ENCODE peak calls at places on chromosomes 13 and 19, in six cellular contexts. K, R, U, E, O and V are unnamed samples.

GRCh38 chr13:51995677-51996551 is 15.3 kb downstream of the ATP7B start:
- DNase-seq in K (peak; percentile 43), R (no peak), U (no peak), E (no peak), O (peak; percentile 51), V (peak; percentile 37)

GRCh38 chr19:44640518-44640917 is 3.2 kb upstream of the PVR start:
- DNase-seq in K (no peak), R (peak; percentile 13), U (no peak), E (no peak), O (no peak), V (no peak)

GRCh38 chr19:32316034-32316433 is 29.4 kb upstream of the ZNF507 start:
- DNase-seq in K (no peak), R (no peak), U (no peak), E (no peak), O (no peak), V (no peak)

GRCh38 chr13:43831088-43831487 is 44.3 kb upstream of the ENOX1 start:
- DNase-seq in K (no peak), R (no peak), U (no peak), E (no peak), O (no peak), V (no peak)

GRCh38 chr19:39413269-39413902 is 917 bp downstream of the PLEKHG2 start:
- DNase-seq in K (no peak), R (peak; percentile 92), U (no peak), E (no peak), O (peak; percentile 56), V (peak; percentile 75)

GRCh38 chr19:53696951-53697350 is 65.2 kb downstream of the DPRX start:
- DNase-seq in K (no peak), R (no peak), U (no peak), E (no peak), O (no peak), V (no peak)

GRCh38 chr19:55228403-55229031 is at the start of gene TMEM86B:
- DNase-seq in K (no peak), R (no peak), U (no peak), E (no peak), O (peak; percentile 84), V (no peak)

GRCh38 chr13:101307181-101307701 is 109.1 kb downstream of the NALCN start:
- DNase-seq in K (no peak), R (no peak), U (no peak), E (no peak), O (peak; percentile 46), V (no peak)

GRCh38 chr13:109273326-109273751 is 513.0 kb downstream of the IRS2 start:
- DNase-seq in K (no peak), R (no peak), U (no peak), E (no peak), O (no peak), V (no peak)

GRCh38 chr13:37263881-37264280 is 158.4 kb upstream of the CSNK1A1L start:
- DNase-seq in K (no peak), R (no peak), U (no peak), E (no peak), O (no peak), V (no peak)

GRCh38 chr13:52845766-52846566 is 2.5 kb downstream of the PCDH8 start:
- DNase-seq in K (peak; percentile 31), R (no peak), U (no peak), E (peak; percentile 78), O (no peak), V (no peak)

GRCh38 chr13:73146705-73147104 is 87.9 kb downstream of the KLF5 start:
- DNase-seq in K (no peak), R (no peak), U (no peak), E (no peak), O (no peak), V (no peak)

GRCh38 chr13:97113231-97114001 is 108.7 kb upstream of the MBNL2 start:
- DNase-seq in K (no peak), R (no peak), U (no peak), E (no peak), O (no peak), V (peak; percentile 23)

GRCh38 chr13:60351326-60351725 is 45.7 kb upstream of the TDRD3 start:
- DNase-seq in K (no peak), R (no peak), U (no peak), E (no peak), O (no peak), V (peak; percentile 27)

GRCh38 chr13:44932850-44933251 is 56.4 kb downstream of the NUFIP1 start:
- DNase-seq in K (no peak), R (no peak), U (no peak), E (no peak), O (no peak), V (no peak)

GRCh38 chr13:76621726-76622125 is 264.5 kb downstream of the KCTD12 start:
- DNase-seq in K (no peak), R (no peak), U (no peak), E (no peak), O (no peak), V (no peak)

GRCh38 chr19:46471778-46472543 is 598 bp upstream of the PNMA8A start:
- DNase-seq in K (peak; percentile 35), R (no peak), U (no peak), E (no peak), O (no peak), V (no peak)

GRCh38 chr13:106922384-106922783 is 354.4 kb upstream of the ARGLU1 start:
- DNase-seq in K (no peak), R (no peak), U (no peak), E (no peak), O (no peak), V (no peak)

GRCh38 chr19:44668985-44669764 is 2.1 kb upstream of the CEACAM19 start:
- DNase-seq in K (no peak), R (no peak), U (no peak), E (no peak), O (no peak), V (no peak)

GRCh38 chr19:48928164-48929005 is 5.1 kb upstream of the DHDH start:
- DNase-seq in K (no peak), R (no peak), U (no peak), E (no peak), O (no peak), V (no peak)

GRCh38 chr13:39410089-39410901 is 192.7 kb downstream of the LHFPL6 start:
- DNase-seq in K (no peak), R (no peak), U (no peak), E (no peak), O (no peak), V (no peak)